ENCODE peak calls at places on chromosomes 4 and X, in ten cellular contexts. Q, Y, G, J, C, N, V, H, D and U are unnamed samples.

GRCh38 chr4:156182269-156182668 is 228.6 kb upstream of the CTSO start:
- DNase-seq in Q (no peak), Y (no peak), G (peak; percentile 3), J (no peak), C (no peak), N (no peak), V (no peak), H (no peak), D (no peak), U (no peak)

GRCh38 chrX:107574711-107575110 is 53.6 kb upstream of the PRPS1 start:
- DNase-seq in Q (no peak), Y (no peak), G (no peak), J (no peak), C (no peak), N (peak; percentile 65), V (no peak), H (no peak), D (no peak), U (no peak)

GRCh38 chr4:105022811-105023667 is 123.6 kb upstream of the TET2 start:
- DNase-seq in Q (no peak), Y (peak; percentile 12), G (no peak), J (no peak), C (no peak), N (peak; percentile 39), V (no peak), H (no peak), D (no peak), U (no peak)

GRCh38 chr4:52659722-52660261 is 691 bp upstream of the USP46 start:
- DNase-seq in Q (peak; percentile 14), Y (no peak), G (peak; percentile 70), J (no peak), C (no peak), N (no peak), V (no peak), H (no peak), D (no peak), U (no peak)

GRCh38 chr4:23516719-23517118 is 373.1 kb downstream of the PPARGC1A start:
- DNase-seq in Q (peak; percentile 0), Y (no peak), G (no peak), J (no peak), C (no peak), N (no peak), V (no peak), H (no peak), D (no peak), U (no peak)

GRCh38 chr4:24175707-24176106 is 285.9 kb upstream of the PPARGC1A start:
- DNase-seq in Q (no peak), Y (no peak), G (no peak), J (no peak), C (no peak), N (no peak), V (no peak), H (no peak), D (no peak), U (no peak)

GRCh38 chr4:104489731-104490095 is 5.0 kb downstream of the CXXC4 start:
- DNase-seq in Q (no peak), Y (no peak), G (no peak), J (no peak), C (no peak), N (no peak), V (no peak), H (no peak), D (no peak), U (no peak)

GRCh38 chr4:4837316-4837715 is 22.1 kb upstream of the MSX1 start:
- DNase-seq in Q (no peak), Y (no peak), G (no peak), J (no peak), C (no peak), N (peak; percentile 80), V (no peak), H (no peak), D (no peak), U (no peak)

GRCh38 chr4:2741626-2742025 is 14.5 kb downstream of the TNIP2 start:
- DNase-seq in Q (no peak), Y (no peak), G (no peak), J (no peak), C (no peak), N (no peak), V (no peak), H (no peak), D (no peak), U (no peak)

GRCh38 chr4:1091561-1091995 is 21.8 kb downstream of the RNF212 start:
- DNase-seq in Q (no peak), Y (no peak), G (no peak), J (no peak), C (no peak), N (no peak), V (no peak), H (no peak), D (no peak), U (no peak)

GRCh38 chr4:152972821-152973613 is 36.9 kb downstream of the FHDC1 start:
- DNase-seq in Q (peak; percentile 18), Y (peak; percentile 99), G (no peak), J (no peak), C (no peak), N (peak; percentile 93), V (no peak), H (peak; percentile 92), D (peak; percentile 86), U (no peak)

GRCh38 chr4:159390648-159391047 is 287.8 kb downstream of the RAPGEF2 start:
- DNase-seq in Q (peak; percentile 93), Y (peak; percentile 98), G (no peak), J (no peak), C (no peak), N (peak; percentile 96), V (no peak), H (peak; percentile 67), D (peak; percentile 47), U (no peak)

GRCh38 chr4:187944179-187944578 is 51.4 kb upstream of the ZFP42 start:
- DNase-seq in Q (no peak), Y (no peak), G (no peak), J (no peak), C (no peak), N (no peak), V (no peak), H (no peak), D (no peak), U (no peak)

GRCh38 chrX:119880552-119881437 is 9.2 kb downstream of the NDUFA1 start:
- DNase-seq in Q (peak; percentile 39), Y (peak; percentile 18), G (peak; percentile 19), J (no peak), C (no peak), N (peak; percentile 67), V (peak; percentile 9), H (no peak), D (no peak), U (no peak)

GRCh38 chr4:145808021-145808650 is 128.2 kb downstream of the C4orf51 start:
- DNase-seq in Q (peak; percentile 86), Y (peak; percentile 79), G (no peak), J (no peak), C (no peak), N (peak; percentile 96), V (no peak), H (peak; percentile 83), D (peak; percentile 79), U (peak; percentile 9)

GRCh38 chr4:8035371-8035780 is 95.7 kb upstream of the AFAP1 start:
- DNase-seq in Q (peak; percentile 6), Y (peak; percentile 85), G (peak; percentile 16), J (no peak), C (peak; percentile 85), N (peak; percentile 6), V (no peak), H (peak; percentile 44), D (no peak), U (no peak)

GRCh38 chr4:136395212-136395722 is 1137.0 kb downstream of the PCDH18 start:
- DNase-seq in Q (no peak), Y (no peak), G (no peak), J (no peak), C (no peak), N (no peak), V (no peak), H (no peak), D (no peak), U (peak; percentile 9)

GRCh38 chr4:82797591-82798081 is 960 bp downstream of the SCD5 start:
- DNase-seq in Q (no peak), Y (no peak), G (peak; percentile 81), J (peak; percentile 2), C (no peak), N (no peak), V (peak; percentile 6), H (no peak), D (no peak), U (no peak)

GRCh38 chr4:48028654-48029053 is 12.1 kb downstream of the NIPAL1 start:
- DNase-seq in Q (no peak), Y (no peak), G (no peak), J (no peak), C (no peak), N (no peak), V (no peak), H (no peak), D (no peak), U (no peak)

GRCh38 chrX:103309860-103310591 is 764 bp downstream of the BEX2 start:
- DNase-seq in Q (no peak), Y (no peak), G (peak; percentile 33), J (no peak), C (peak; percentile 63), N (no peak), V (no peak), H (no peak), D (no peak), U (no peak)

GRCh38 chrX:53093177-53093655 is 726 bp upstream of the KANTR start:
- DNase-seq in Q (peak; percentile 76), Y (peak; percentile 49), G (peak; percentile 79), J (peak; percentile 70), C (peak; percentile 44), N (peak; percentile 78), V (peak; percentile 68), H (peak; percentile 61), D (no peak), U (peak; percentile 50)

GRCh38 chr4:6844986-6845385 is 62.5 kb downstream of the KIAA0232 start:
- DNase-seq in Q (no peak), Y (no peak), G (no peak), J (no peak), C (no peak), N (no peak), V (no peak), H (no peak), D (no peak), U (no peak)

GRCh38 chr4:107997001-107997788 is 7.5 kb downstream of the HADH start:
- DNase-seq in Q (no peak), Y (no peak), G (no peak), J (no peak), C (no peak), N (peak; percentile 65), V (no peak), H (peak; percentile 76), D (peak; percentile 85), U (no peak)

GRCh38 chr4:122827258-122827887 is 742 bp downstream of the FGF2 start:
- DNase-seq in Q (peak; percentile 37), Y (no peak), G (peak; percentile 79), J (peak; percentile 6), C (no peak), N (peak; percentile 54), V (peak; percentile 7), H (peak; percentile 41), D (no peak), U (peak; percentile 24)